ENCODE peak calls at places on chromosomes 1 and 21, in four cellular contexts. S is aorta, Y is stomach, U is dorsolateral prefrontal cortex. I is an unnamed sample.
A peak's percentile ranks its signal among the peaks of the same experiment; 100 is the strongest.

GRCh38 chr21:29302340-29302991 is 3.7 kb downstream of the BACH1 start:
- DNase-seq in S (no peak), Y (no peak), U (no peak), I (no peak)

GRCh38 chr1:116482490-116482889 is 88.3 kb downstream of the CD58 start:
- DNase-seq in S (no peak), Y (no peak), U (no peak), I (no peak)

GRCh38 chr1:205543351-205544305 is 39.2 kb downstream of the CDK18 start:
- DNase-seq in S (peak; percentile 90), Y (peak; percentile 82), U (peak; percentile 84), I (peak; percentile 79)

GRCh38 chr1:44346184-44346583 is 8.9 kb downstream of the ERI3 start:
- DNase-seq in S (no peak), Y (no peak), U (peak; percentile 31), I (no peak)

GRCh38 chr1:115506523-115507255 is 135.1 kb upstream of the VANGL1 start:
- DNase-seq in S (no peak), Y (no peak), U (no peak), I (no peak)

GRCh38 chr1:230158422-230159291 is 91.6 kb downstream of the GALNT2 start:
- DNase-seq in S (no peak), Y (no peak), U (no peak), I (no peak)

GRCh38 chr1:181476581-181476980 is 6.7 kb upstream of the CACNA1E start:
- DNase-seq in S (no peak), Y (no peak), U (no peak), I (no peak)

GRCh38 chr1:41515131-41515678 is 30.7 kb upstream of the EDN2 start:
- DNase-seq in S (no peak), Y (peak; percentile 82), U (peak; percentile 74), I (no peak)

GRCh38 chr1:33338495-33339211 is 17.8 kb upstream of the A3GALT2 start:
- DNase-seq in S (peak; percentile 62), Y (peak; percentile 65), U (peak; percentile 28), I (no peak)

GRCh38 chr1:227958617-227959324 is 11.0 kb upstream of the WNT9A start:
- DNase-seq in S (no peak), Y (peak; percentile 14), U (no peak), I (no peak)

GRCh38 chr1:22490309-22490708 is 38.7 kb downstream of the ZBTB40 start:
- DNase-seq in S (no peak), Y (no peak), U (no peak), I (no peak)

GRCh38 chr1:14945132-14946010 is 208.2 kb upstream of the TMEM51 start:
- DNase-seq in S (peak; percentile 65), Y (peak; percentile 30), U (peak; percentile 69), I (no peak)

GRCh38 chr1:121519042-121519755 is 334.4 kb downstream of the SRGAP2C start:
- DNase-seq in S (peak; percentile 83), Y (peak; percentile 59), U (peak; percentile 84), I (no peak)

GRCh38 chr1:15272009-15272781 is 25.2 kb downstream of the FHAD1 start:
- DNase-seq in S (peak; percentile 76), Y (peak; percentile 69), U (peak; percentile 51), I (no peak)

GRCh38 chr1:8223531-8223930 is 94.4 kb upstream of the SLC45A1 start:
- DNase-seq in S (no peak), Y (no peak), U (no peak), I (no peak)

GRCh38 chr1:38489844-38490270 is 369.7 kb downstream of the RRAGC start:
- DNase-seq in S (no peak), Y (no peak), U (no peak), I (no peak)

GRCh38 chr1:72724951-72725863 is 442.9 kb upstream of the NEGR1 start:
- DNase-seq in S (peak; percentile 48), Y (no peak), U (no peak), I (no peak)

GRCh38 chr1:6805004-6805416 is 19.8 kb downstream of the CAMTA1 start:
- DNase-seq in S (no peak), Y (no peak), U (no peak), I (no peak)

GRCh38 chr1:70779571-70779970 is 268.0 kb downstream of the PTGER3 start:
- DNase-seq in S (no peak), Y (no peak), U (no peak), I (no peak)

GRCh38 chr1:66140072-66140471 is 347.4 kb downstream of the PDE4B start:
- DNase-seq in S (no peak), Y (peak; percentile 38), U (no peak), I (no peak)

GRCh38 chr1:37288900-37289299 is 185.5 kb upstream of the ZC3H12A start:
- DNase-seq in S (no peak), Y (no peak), U (no peak), I (no peak)

GRCh38 chr1:90707363-90707710 is 9.8 kb downstream of the BARHL2 start:
- DNase-seq in S (no peak), Y (peak; percentile 46), U (no peak), I (no peak)

GRCh38 chr1:18775341-18775740 is 84.1 kb downstream of the TAS1R2 start:
- DNase-seq in S (no peak), Y (no peak), U (no peak), I (no peak)

GRCh38 chr1:172279951-172280350 is 140.5 kb upstream of the C1orf105 start:
- DNase-seq in S (no peak), Y (no peak), U (no peak), I (no peak)

GRCh38 chr21:17386498-17386897 is 126.3 kb upstream of the CXADR start:
- DNase-seq in S (no peak), Y (no peak), U (no peak), I (no peak)

GRCh38 chr1:184191181-184191601 is 139.7 kb downstream of the TSEN15 start:
- DNase-seq in S (peak; percentile 77), Y (no peak), U (peak; percentile 88), I (no peak)

GRCh38 chr1:218611916-218612580 is 266.9 kb downstream of the TGFB2 start:
- DNase-seq in S (no peak), Y (no peak), U (no peak), I (no peak)

GRCh38 chr1:207944571-207944970 is 33.6 kb upstream of the CD34 start:
- DNase-seq in S (no peak), Y (no peak), U (no peak), I (peak; percentile 37)

GRCh38 chr1:222792744-222793143 is 22.1 kb upstream of the DISP1 start:
- DNase-seq in S (no peak), Y (no peak), U (no peak), I (no peak)

GRCh38 chr1:46221749-46222148 is 18.6 kb downstream of the LURAP1 start:
- DNase-seq in S (no peak), Y (no peak), U (peak; percentile 87), I (no peak)

GRCh38 chr1:212671342-212672031 is 28.2 kb downstream of the BATF3 start:
- DNase-seq in S (peak; percentile 77), Y (no peak), U (peak; percentile 67), I (no peak)

GRCh38 chr1:41396084-41396483 is 34.9 kb downstream of the FOXO6 start:
- DNase-seq in S (no peak), Y (no peak), U (no peak), I (no peak)

GRCh38 chr1:224203243-224204016 is 20.4 kb downstream of the DEGS1 start:
- DNase-seq in S (peak; percentile 83), Y (peak; percentile 64), U (peak; percentile 45), I (no peak)
- H3K27ac ChIP-seq in S (no peak overlapping the region), Y (peak overlapping the region; percentile 2), U (no peak overlapping the region), I (no peak overlapping the region)

GRCh38 chr1:196147530-196147929 is 460.7 kb downstream of the KCNT2 start:
- DNase-seq in S (no peak), Y (no peak), U (no peak), I (no peak)

GRCh38 chr1:196144588-196144987 is 463.7 kb downstream of the KCNT2 start:
- DNase-seq in S (no peak), Y (no peak), U (no peak), I (no peak)

GRCh38 chr1:196152086-196152485 is 456.2 kb downstream of the KCNT2 start:
- DNase-seq in S (no peak), Y (no peak), U (no peak), I (no peak)

GRCh38 chr1:196152975-196153374 is 455.3 kb downstream of the KCNT2 start:
- DNase-seq in S (no peak), Y (no peak), U (no peak), I (no peak)

GRCh38 chr1:196148367-196148970 is 459.8 kb downstream of the KCNT2 start:
- DNase-seq in S (no peak), Y (no peak), U (no peak), I (no peak)
- H3K27ac ChIP-seq in S (no peak overlapping the region), Y (no peak overlapping the region), U (no peak overlapping the region), I (no peak overlapping the region)

GRCh38 chr1:169427081-169427611 is at the start of gene CCDC181:
- DNase-seq in S (peak; percentile 56), Y (peak; percentile 54), U (peak; percentile 89), I (no peak)
- H3K27ac ChIP-seq in S (no peak within 1 kb of the TSS), Y (no peak within 1 kb of the TSS), U (peak within 1 kb of the TSS; percentile 62), I (no peak within 1 kb of the TSS)

GRCh38 chr1:27755865-27756264 is 17.2 kb upstream of the STX12 start:
- DNase-seq in S (no peak), Y (no peak), U (no peak), I (no peak)

GRCh38 chr1:27755286-27755685 is 17.7 kb upstream of the STX12 start:
- DNase-seq in S (no peak), Y (no peak), U (no peak), I (no peak)

DNA sequence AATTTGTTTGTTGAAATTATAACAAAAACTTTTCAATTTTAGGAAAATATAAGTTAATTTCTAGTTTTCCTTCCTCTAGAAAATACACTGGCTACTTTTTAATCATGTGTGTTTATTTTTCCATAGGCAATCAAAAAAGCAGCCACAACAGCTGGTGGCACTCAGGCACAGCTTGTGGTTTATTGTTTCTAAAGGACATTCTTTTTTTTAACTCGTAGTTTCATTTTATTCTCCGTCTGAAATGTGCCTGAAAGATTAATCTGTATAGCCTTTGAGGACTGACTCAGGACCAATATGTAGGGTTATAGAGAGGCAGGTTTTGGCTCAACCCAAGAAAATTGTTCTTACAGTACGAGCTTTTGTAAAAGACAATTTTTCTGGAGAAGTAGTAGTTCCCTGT is 20.6 kb upstream of the STX12 start:
- DNase-seq in S (no peak), Y (no peak), U (no peak), I (no peak)
- H3K27ac ChIP-seq in S (no peak overlapping the region), Y (no peak overlapping the region), U (peak overlapping the region; percentile 12), I (no peak overlapping the region)

DNA sequence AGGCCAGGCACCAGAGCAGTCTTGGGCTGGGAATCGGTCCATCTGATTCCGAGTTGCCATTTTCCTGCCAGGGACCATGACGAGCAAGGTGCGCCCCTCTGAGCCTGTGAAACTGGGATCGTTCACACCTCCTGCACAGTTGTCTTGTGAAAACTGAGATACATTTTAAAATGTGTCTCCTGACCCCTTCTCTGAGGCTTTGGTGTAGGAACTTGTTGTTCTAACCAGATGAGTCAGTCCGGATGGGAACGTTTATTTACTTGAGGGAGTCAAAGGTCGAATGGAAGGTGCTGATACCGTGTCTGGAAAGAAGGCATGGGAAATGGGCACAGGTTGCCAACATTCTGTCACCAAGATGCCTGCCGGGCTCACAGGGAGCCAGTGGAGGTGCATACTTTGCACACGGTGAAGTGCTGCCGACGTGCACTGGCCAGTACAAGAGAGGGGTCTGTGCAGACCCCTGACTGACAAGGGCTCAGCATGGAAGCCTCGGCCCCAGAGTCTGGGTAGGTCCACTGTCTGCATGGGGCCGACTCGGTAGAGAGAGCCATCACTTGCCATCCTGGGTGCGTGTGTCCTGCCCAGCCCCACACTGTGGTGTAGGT is 7.4 kb upstream of the KCNN3 start:
- DNase-seq in S (no peak), Y (no peak), U (no peak), I (no peak)
- H3K27ac ChIP-seq in S (no peak overlapping the region), Y (no peak overlapping the region), U (no peak overlapping the region), I (no peak overlapping the region)

I was measured in epithelial cell of prostate.